ENCODE peak calls at places on chromosome 5, in ten cellular contexts. T is fibroblast of mammary gland, V is SK-N-SH, M is fibroblast of villous mesenchyme, K is left ventricle myocardium inferior, Q is A549, E is kidney epithelial cell, O is cardiac fibroblast, Y is GM12878, B is PC-3. A is an unnamed sample.

GRCh38 chr5:178114325-178115135 is 1.2 kb downstream of the N4BP3 start:
- DNase-seq in T (no peak), V (no peak), M (no peak), K (no peak), Q (no peak), E (no peak), O (no peak), Y (no peak), B (no peak), A (no peak)

GRCh38 chr5:76729373-76730290 is 13.7 kb downstream of the F2R start:
- DNase-seq in T (no peak), V (no peak), M (no peak), K (no peak), Q (no peak), E (no peak), O (no peak), Y (no peak), B (no peak), A (no peak)

GRCh38 chr5:115946655-115947054 is 15.6 kb upstream of the LVRN start:
- DNase-seq in T (peak), V (no peak), M (no peak), K (no peak), Q (no peak), E (no peak), O (peak), Y (no peak), B (no peak), A (peak)

GRCh38 chr5:172274951-172275753 is 8.4 kb downstream of the UBTD2 start:
- DNase-seq in T (peak), V (no peak), M (no peak), K (no peak), Q (no peak), E (peak), O (peak), Y (peak), B (no peak), A (no peak)

GRCh38 chr5:132012385-132013005 is 1.0 kb upstream of the ACSL6 start:
- DNase-seq in T (peak), V (no peak), M (peak), K (peak), Q (no peak), E (peak), O (peak), Y (no peak), B (peak), A (peak)

GRCh38 chr5:43110606-43111170 is 10.0 kb upstream of the ZNF131 start:
- DNase-seq in T (no peak), V (peak), M (no peak), K (no peak), Q (peak), E (no peak), O (no peak), Y (no peak), B (peak), A (no peak)

GRCh38 chr5:168047043-168047668 is 244.3 kb upstream of the WWC1 start:
- DNase-seq in T (peak), V (peak), M (peak), K (no peak), Q (peak), E (peak), O (peak), Y (peak), B (peak), A (peak)

GRCh38 chr5:56460681-56461191 is 227.6 kb upstream of the ANKRD55 start:
- DNase-seq in T (no peak), V (peak), M (no peak), K (no peak), Q (no peak), E (no peak), O (no peak), Y (no peak), B (no peak), A (no peak)

GRCh38 chr5:90488791-90489190 is 14.1 kb downstream of the POLR3G start:
- DNase-seq in T (peak), V (no peak), M (peak), K (no peak), Q (no peak), E (no peak), O (peak), Y (no peak), B (peak), A (peak)

GRCh38 chr5:53476019-53476418 is 4.4 kb upstream of the FST start:
- DNase-seq in T (no peak), V (no peak), M (no peak), K (no peak), Q (no peak), E (no peak), O (no peak), Y (no peak), B (no peak), A (no peak)

GRCh38 chr5:171953860-171954701 is 52.4 kb downstream of the FBXW11 start:
- DNase-seq in T (peak), V (no peak), M (peak), K (no peak), Q (no peak), E (no peak), O (peak), Y (no peak), B (peak), A (peak)

GRCh38 chr5:91141642-91142041 is 241.5 kb downstream of the ARRDC3 start:
- DNase-seq in T (no peak), V (no peak), M (no peak), K (no peak), Q (no peak), E (no peak), O (no peak), Y (no peak), B (no peak), A (no peak)

GRCh38 chr5:140595538-140595937 is 30.9 kb downstream of the SLC35A4 start:
- DNase-seq in T (no peak), V (no peak), M (no peak), K (no peak), Q (no peak), E (no peak), O (peak), Y (no peak), B (peak), A (no peak)

GRCh38 chr5:77010281-77010680 is 19.9 kb upstream of the AGGF1 start:
- DNase-seq in T (no peak), V (no peak), M (no peak), K (no peak), Q (no peak), E (no peak), O (no peak), Y (no peak), B (no peak), A (no peak)

GRCh38 chr5:142866563-142867275 is 96.5 kb downstream of the ARHGAP26 start:
- DNase-seq in T (peak), V (peak), M (peak), K (no peak), Q (peak), E (no peak), O (peak), Y (peak), B (peak), A (peak)
- TF ChIP-seq CTCF in T (peak), V (peak), M (peak), K (peak), Q (peak), E (peak), O (peak), Y (peak), B (peak), A (peak)

DNA sequence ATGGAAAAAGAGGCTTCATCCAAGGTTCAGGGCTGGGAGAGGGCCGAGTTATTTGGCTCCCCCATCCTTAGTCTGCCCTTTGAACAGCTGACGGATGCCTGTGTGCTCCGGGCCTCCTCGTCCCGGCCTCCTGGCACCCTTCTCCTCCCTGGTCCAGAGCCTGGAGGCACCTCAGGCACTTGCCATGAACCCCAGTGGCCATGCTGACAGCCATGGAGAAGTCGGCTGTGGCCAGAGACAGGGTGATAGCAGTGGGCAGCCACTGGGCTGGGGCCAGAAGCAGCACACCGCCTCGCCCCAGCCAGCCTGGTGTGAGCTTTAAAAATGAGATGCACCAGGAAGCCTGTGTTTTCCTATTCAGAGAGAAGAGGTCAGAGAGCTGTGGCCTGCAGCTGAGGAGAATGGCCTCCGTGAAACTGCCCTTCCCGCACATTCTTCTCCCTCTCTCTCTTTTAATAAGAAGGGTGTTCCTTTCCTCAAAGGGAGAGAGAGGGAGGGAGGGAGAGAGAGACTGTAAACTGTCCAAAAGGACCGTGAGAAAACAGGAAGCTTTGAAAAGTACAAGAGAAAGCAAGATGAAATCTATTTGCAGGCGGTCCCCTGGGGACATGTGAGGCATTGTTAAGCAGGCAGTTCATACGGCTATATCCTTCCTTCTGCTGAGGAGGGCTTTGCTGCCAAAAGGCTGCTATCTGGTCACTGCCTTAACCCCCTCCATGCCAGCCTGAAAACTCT is 55.3 kb downstream of the ZNF366 start:
- DNase-seq in T (peak), V (peak), M (peak), K (peak), Q (peak), E (no peak), O (peak), Y (peak), B (peak), A (peak)
- H3K4me3 ChIP-seq in T (no peak), V (no peak), M (no peak), K (no peak), Q (no peak), E (no peak), O (no peak), Y (no peak), B (peak), A (peak)

GRCh38 chr5:6787941-6788340 is 74.7 kb downstream of the TENT4A start:
- DNase-seq in T (no peak), V (no peak), M (no peak), K (no peak), Q (no peak), E (no peak), O (no peak), Y (no peak), B (no peak), A (no peak)

GRCh38 chr5:6788439-6788838 is 75.2 kb downstream of the TENT4A start:
- DNase-seq in T (no peak), V (no peak), M (no peak), K (no peak), Q (no peak), E (no peak), O (no peak), Y (no peak), B (peak), A (no peak)

GRCh38 chr5:6790346-6790865 is 77.2 kb downstream of the TENT4A start:
- DNase-seq in T (no peak), V (no peak), M (no peak), K (no peak), Q (no peak), E (no peak), O (no peak), Y (no peak), B (no peak), A (no peak)

GRCh38 chr5:6791031-6791577 is 77.9 kb downstream of the TENT4A start:
- DNase-seq in T (no peak), V (no peak), M (no peak), K (no peak), Q (no peak), E (no peak), O (no peak), Y (no peak), B (no peak), A (no peak)

GRCh38 chr5:6788956-6789649 is 75.9 kb downstream of the TENT4A start:
- DNase-seq in T (no peak), V (no peak), M (no peak), K (no peak), Q (no peak), E (no peak), O (no peak), Y (no peak), B (no peak), A (no peak)
- TF ChIP-seq CTCF in T (no peak), V (peak), M (peak), K (no peak), Q (no peak), E (no peak), O (no peak), Y (no peak), B (no peak), A (no peak)

GRCh38 chr5:67268233-67269011 is 71.8 kb upstream of the CD180 start:
- DNase-seq in T (peak), V (peak), M (peak), K (peak), Q (peak), E (peak), O (peak), Y (no peak), B (peak), A (peak)
- H3K4me3 ChIP-seq in T (peak), V (peak), M (peak), K (peak), Q (peak), E (no peak), O (peak), Y (no peak), B (no peak), A (peak)

DNA sequence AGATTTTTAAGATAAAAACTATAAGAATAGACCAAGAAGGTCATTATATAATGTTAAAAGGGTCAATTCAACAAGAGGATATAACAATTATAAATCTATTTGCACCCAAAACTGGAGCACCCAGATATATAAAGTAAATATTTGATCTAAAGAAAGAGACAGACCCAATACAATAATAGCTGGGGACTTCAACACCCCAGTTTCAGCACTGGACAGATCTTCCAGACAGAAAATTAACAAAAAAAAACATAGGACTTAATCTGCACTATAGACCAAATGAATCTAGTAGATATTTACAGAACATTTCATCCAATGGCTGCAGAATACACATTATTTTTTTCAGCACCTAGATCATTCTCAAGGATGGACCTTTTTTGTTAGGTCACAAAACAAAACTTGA is 331.9 kb downstream of the SPOCK1 start:
- DNase-seq in T (no peak), V (no peak), M (no peak), K (no peak), Q (no peak), E (no peak), O (peak), Y (no peak), B (no peak), A (no peak)
- TF ChIP-seq CTCF in T (no peak), V (no peak), M (no peak), K (no peak), Q (no peak), E (no peak), O (no peak), Y (no peak), B (no peak), A (no peak)

GRCh38 chr5:93577807-93578178 is 3.2 kb downstream of the NR2F1-AS1 start:
- DNase-seq in T (no peak), V (no peak), M (no peak), K (no peak), Q (no peak), E (no peak), O (no peak), Y (no peak), B (no peak), A (no peak)
- H3K4me3 ChIP-seq in T (no peak), V (no peak), M (peak), K (no peak), Q (no peak), E (no peak), O (no peak), Y (no peak), B (no peak), A (no peak)

GRCh38 chr5:151448038-151448985 is 909 bp downstream of the SLC36A1 start:
- DNase-seq in T (peak), V (no peak), M (peak), K (no peak), Q (no peak), E (no peak), O (peak), Y (no peak), B (peak), A (peak)
- TF ChIP-seq CTCF in T (peak), V (peak), M (no peak), K (no peak), Q (no peak), E (peak), O (peak), Y (no peak), B (peak), A (no peak)

DNA sequence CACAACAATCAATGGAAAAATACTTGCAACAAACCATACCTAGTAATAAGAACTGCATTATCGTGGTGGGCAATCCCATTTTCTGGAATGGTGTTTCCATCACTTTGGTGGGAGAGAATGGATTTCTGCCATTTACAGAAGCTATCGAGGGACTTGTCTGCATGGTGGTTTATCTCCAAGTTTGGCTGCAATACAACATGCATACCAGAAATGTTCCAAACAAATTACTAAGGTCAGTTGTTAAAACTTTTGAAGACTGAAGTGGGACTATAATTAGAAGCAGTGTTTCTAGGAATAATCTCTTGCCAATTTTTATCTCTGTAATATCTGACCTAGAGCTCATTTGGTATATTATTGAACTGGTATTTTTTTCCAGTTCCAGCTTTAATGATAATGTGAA is 30.3 kb downstream of the ADAMTS6 start:
- DNase-seq in T (no peak), V (no peak), M (peak), K (no peak), Q (no peak), E (no peak), O (no peak), Y (no peak), B (no peak), A (peak)
- H3K4me3 ChIP-seq in T (no peak), V (no peak), M (no peak), K (no peak), Q (no peak), E (no peak), O (no peak), Y (no peak), B (no peak), A (no peak)

GRCh38 chr5:159052282-159053011 is 47.3 kb downstream of the EBF1 start:
- DNase-seq in T (peak), V (no peak), M (peak), K (no peak), Q (no peak), E (no peak), O (peak), Y (no peak), B (no peak), A (peak)

GRCh38 chr5:159050408-159051091 is 49.2 kb downstream of the EBF1 start:
- DNase-seq in T (peak), V (no peak), M (peak), K (no peak), Q (no peak), E (no peak), O (peak), Y (no peak), B (peak), A (peak)

GRCh38 chr5:159051431-159052281 is 48.1 kb downstream of the EBF1 start:
- DNase-seq in T (no peak), V (no peak), M (peak), K (peak), Q (no peak), E (no peak), O (peak), Y (no peak), B (peak), A (peak)

GRCh38 chr5:159048298-159048697 is 51.4 kb downstream of the EBF1 start:
- DNase-seq in T (no peak), V (no peak), M (no peak), K (no peak), Q (no peak), E (no peak), O (no peak), Y (no peak), B (no peak), A (no peak)

GRCh38 chr5:159049844-159050318 is 49.8 kb downstream of the EBF1 start:
- DNase-seq in T (peak), V (peak), M (peak), K (no peak), Q (no peak), E (no peak), O (peak), Y (no peak), B (peak), A (peak)
- TF ChIP-seq CTCF in T (peak), V (peak), M (peak), K (peak), Q (peak), E (peak), O (peak), Y (peak), B (peak), A (peak)

DNA sequence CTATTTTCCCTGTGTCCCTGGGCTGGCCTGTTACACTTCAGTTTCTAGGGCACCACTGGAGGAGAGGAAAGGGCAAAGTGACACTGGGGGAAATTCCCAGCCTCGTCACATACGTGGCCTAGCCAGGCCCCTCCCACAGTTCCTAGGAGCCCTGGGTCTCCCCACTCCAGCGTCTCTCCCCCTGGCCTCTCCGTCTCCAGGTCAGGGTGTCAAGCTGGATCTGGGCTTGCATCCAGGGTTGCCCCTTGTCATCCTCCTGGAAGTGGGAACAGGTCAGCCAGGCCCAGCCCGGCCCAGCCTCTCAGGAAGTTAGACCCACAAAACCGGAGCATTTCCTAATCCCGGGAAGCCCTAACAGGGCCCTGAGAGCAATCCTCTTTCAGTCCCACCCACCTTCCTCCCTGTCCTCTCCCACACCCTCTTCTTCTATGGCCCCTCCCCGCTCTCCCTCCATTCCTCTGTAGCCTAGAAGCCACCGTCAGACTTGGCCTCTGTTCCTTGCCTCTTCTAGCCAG is 4.7 kb upstream of the TNIP1 start:
- DNase-seq in T (peak), V (no peak), M (peak), K (peak), Q (no peak), E (no peak), O (peak), Y (no peak), B (peak), A (peak)
- H3K4me3 ChIP-seq in T (no peak), V (no peak), M (no peak), K (no peak), Q (no peak), E (no peak), O (peak), Y (peak), B (no peak), A (no peak)

A was measured in AG10803.